ENCODE peak calls at places on chromosomes 16 and 17, in five cellular contexts. L, Q, M, H and I are unnamed samples.

GRCh38 chr16:11612110-11612981 is 25.6 kb upstream of the LITAF start:
- DNase-seq in H (peak), M (no peak), Q (no peak), L (no peak), I (no peak)

GRCh38 chr16:89570342-89570923 is 5.1 kb upstream of the CPNE7 start:
- DNase-seq in M (no peak), Q (no peak), H (no peak), L (no peak), I (no peak)

GRCh38 chr17:50323060-50323459 is 22.9 kb upstream of the XYLT2 start:
- DNase-seq in M (no peak), H (no peak), Q (no peak), L (no peak), I (no peak)

GRCh38 chr16:88773812-88774291 is 11.2 kb downstream of the PIEZO1 start:
- DNase-seq in H (peak), L (no peak), Q (peak), M (no peak), I (no peak)

GRCh38 chr17:47945080-47945479 is 3.7 kb downstream of the PNPO start:
- DNase-seq in Q (no peak), H (peak), L (no peak), M (no peak), I (no peak)

GRCh38 chr16:47712276-47713224 is 251.4 kb downstream of the PHKB start:
- DNase-seq in L (no peak), Q (no peak), M (no peak), H (no peak), I (no peak)

GRCh38 chr17:15009087-15009486 is 256.0 kb downstream of the PMP22 start:
- DNase-seq in Q (no peak), L (no peak), M (no peak), H (no peak), I (no peak)

GRCh38 chr17:15777717-15778116 is 45.6 kb downstream of the TBC1D26 start:
- DNase-seq in M (no peak), H (no peak), Q (no peak), L (no peak), I (no peak)

GRCh38 chr17:9677411-9677810 is 32.1 kb downstream of the USP43 start:
- DNase-seq in M (no peak), L (no peak), Q (no peak), H (peak), I (no peak)

GRCh38 chr17:55444471-55445441 is 23.1 kb upstream of the MMD start:
- DNase-seq in M (no peak), Q (peak), H (no peak), L (no peak), I (no peak)

GRCh38 chr16:67481561-67482259 is 753 bp upstream of the ATP6V0D1 start:
- DNase-seq in L (no peak), Q (peak), H (peak), M (no peak), I (no peak)
- H2BK120ac ChIP-seq in L (no peak), Q (peak), H (no peak), M (peak), I (no peak)

DNA sequence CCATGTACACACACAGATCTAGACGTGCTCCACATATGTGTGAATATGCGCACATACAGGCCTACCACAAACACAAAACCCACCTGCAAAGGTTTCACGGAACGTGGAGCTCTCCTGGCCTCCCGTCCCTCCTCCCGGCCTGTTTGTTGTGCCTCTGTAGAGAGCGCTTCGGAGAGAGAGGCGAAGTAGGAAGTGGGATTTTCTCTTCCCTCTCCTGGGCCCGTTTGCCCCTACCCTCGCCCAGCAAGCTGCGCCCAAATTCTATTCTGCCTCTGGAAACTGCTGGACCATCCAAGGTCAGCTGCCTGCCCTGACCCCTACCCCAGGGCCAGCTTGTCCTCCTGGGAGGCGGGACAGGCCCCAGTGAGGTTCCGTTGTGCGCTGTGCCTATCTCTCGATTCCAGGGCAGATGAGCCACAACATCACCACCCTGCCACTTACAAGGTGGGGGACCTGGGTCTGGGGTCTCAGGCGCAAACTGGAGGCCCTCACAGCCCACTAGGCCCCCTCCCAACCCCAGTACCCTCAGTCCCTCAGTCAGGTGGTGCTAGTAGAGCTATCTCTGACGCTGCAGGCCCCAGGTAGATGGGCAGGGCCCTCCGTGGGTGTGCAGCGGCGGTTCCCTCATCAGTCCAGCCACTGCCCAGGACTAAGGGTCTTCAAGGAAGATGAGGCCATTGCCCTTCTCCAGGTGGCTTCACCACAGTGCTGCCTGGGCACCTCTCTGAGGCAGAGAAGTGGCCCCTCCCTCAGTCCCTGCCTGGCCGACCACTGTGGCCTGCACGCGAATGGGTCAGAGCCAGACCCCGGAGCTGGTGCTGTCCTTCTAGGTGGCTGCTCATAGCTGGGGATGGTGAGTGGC is 54.2 kb downstream of the BEAN1 start:
- DNase-seq in L (peak), M (no peak), Q (no peak), H (no peak), I (no peak)
- H2AK5ac ChIP-seq in L (no peak), M (no peak), Q (no peak), H (peak), I (peak)

GRCh38 chr17:77427471-77427991 is 286.8 kb downstream of the SEC14L1 start:
- DNase-seq in Q (peak), H (no peak), L (no peak), M (no peak), I (no peak)
- H2BK120ac ChIP-seq in Q (peak), H (no peak), L (no peak), M (no peak), I (no peak)

GRCh38 chr17:61352408-61352770 is 47.3 kb upstream of the TBX2 start:
- DNase-seq in Q (no peak), L (no peak), H (no peak), M (no peak), I (no peak)

GRCh38 chr17:61353211-61353610 is 46.4 kb upstream of the TBX2 start:
- DNase-seq in L (no peak), M (no peak), H (no peak), Q (no peak), I (no peak)

GRCh38 chr17:61352771-61353170 is 46.9 kb upstream of the TBX2 start:
- DNase-seq in H (no peak), M (no peak), L (peak), Q (no peak), I (no peak)

GRCh38 chr17:61353615-61354014 is 46.0 kb upstream of the TBX2 start:
- DNase-seq in Q (no peak), H (no peak), M (no peak), L (no peak), I (no peak)

GRCh38 chr17:61351745-61352407 is 47.8 kb upstream of the TBX2 start:
- DNase-seq in L (no peak), M (no peak), H (no peak), Q (peak), I (no peak)
- H2AK5ac ChIP-seq in L (no peak), M (no peak), H (no peak), Q (peak), I (no peak)

DNA sequence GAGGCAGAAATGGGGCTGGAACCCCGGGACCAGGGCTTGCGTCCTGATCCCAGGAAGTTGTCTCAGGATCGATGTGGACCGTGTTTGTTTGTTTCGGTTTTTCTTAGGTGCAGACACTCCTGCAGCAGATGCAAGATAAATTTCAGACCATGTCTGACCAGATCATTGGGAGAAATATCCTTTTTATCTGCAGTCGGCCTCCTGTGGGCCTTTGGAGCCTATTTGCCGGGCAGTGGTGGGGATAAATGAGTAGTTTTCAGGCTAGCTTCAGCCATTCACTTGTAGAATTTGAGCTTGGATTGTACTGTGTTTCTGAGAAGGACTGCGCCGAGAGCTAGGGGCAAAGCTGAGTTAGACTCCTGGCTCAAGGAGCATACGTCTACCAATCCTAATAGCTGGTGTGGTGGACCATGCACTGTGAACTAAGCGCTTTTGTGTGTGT is 816 bp downstream of the HSBP1 start:
- DNase-seq in M (no peak), L (no peak), H (no peak), Q (no peak), I (no peak)
- H2BK120ac ChIP-seq in M (no peak), L (no peak), H (no peak), Q (no peak), I (no peak)

GRCh38 chr17:81931189-81931556 is 3.6 kb upstream of the MAFG start:
- DNase-seq in Q (no peak), L (no peak), H (no peak), M (no peak), I (no peak)

GRCh38 chr17:81933178-81933699 is 3.9 kb downstream of the PYCR1 start:
- DNase-seq in M (no peak), H (no peak), L (no peak), Q (no peak), I (no peak)

GRCh38 chr17:81931557-81932332 is 4.2 kb upstream of the MAFG start:
- DNase-seq in Q (no peak), M (no peak), H (no peak), L (no peak), I (no peak)

GRCh38 chr17:81934098-81934757 is 2.9 kb downstream of the PYCR1 start:
- DNase-seq in M (no peak), H (no peak), L (no peak), Q (no peak), I (no peak)

GRCh38 chr17:81932333-81932983 is 4.6 kb downstream of the PYCR1 start:
- DNase-seq in Q (no peak), H (no peak), L (no peak), M (no peak), I (no peak)
- H2AK5ac ChIP-seq in Q (no peak), H (no peak), L (no peak), M (no peak), I (peak)

GRCh38 chr17:7139400-7139799 is 24.8 kb upstream of the ASGR2 start:
- DNase-seq in H (no peak), Q (no peak), M (no peak), L (no peak), I (no peak)

GRCh38 chr17:7137182-7137943 is 22.7 kb upstream of the ASGR2 start:
- DNase-seq in M (no peak), H (no peak), Q (no peak), L (no peak), I (no peak)

GRCh38 chr17:7141824-7142223 is 27.2 kb upstream of the ASGR2 start:
- DNase-seq in Q (no peak), M (no peak), H (peak), L (no peak), I (no peak)

GRCh38 chr17:7136266-7136877 is 21.8 kb upstream of the ASGR2 start:
- DNase-seq in M (peak), Q (peak), L (no peak), H (peak), I (peak)

DNA sequence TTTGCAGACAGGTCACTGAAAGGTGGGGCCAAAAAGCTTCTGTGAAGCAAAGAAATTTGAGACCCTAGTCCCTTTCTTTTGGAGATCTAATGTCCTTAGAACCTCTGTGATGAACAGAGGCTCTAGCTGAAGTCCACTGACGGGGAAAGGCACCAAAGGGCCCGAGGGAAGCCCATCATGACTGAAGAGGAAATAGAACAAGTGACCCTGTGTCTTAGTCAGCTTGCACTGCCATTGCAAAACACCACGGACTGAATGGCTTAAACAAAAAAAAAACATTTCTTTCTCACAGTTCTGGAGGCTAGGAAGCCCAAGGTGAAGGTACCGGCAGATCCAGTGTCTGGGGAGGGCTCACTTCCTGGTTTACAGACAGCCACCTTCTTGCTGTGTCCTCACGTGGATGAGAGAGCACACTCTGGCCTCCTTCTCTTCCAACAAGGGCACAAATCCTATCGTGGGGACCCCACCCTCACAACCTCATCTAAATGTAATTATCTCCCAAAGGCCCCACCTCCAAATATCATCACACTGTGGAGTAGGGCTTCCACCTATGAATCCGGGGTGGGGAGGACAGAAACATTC is 24.3 kb upstream of the ASGR2 start:
- DNase-seq in H (peak), Q (no peak), L (no peak), M (no peak), I (no peak)
- H2BK120ac ChIP-seq in H (peak), Q (no peak), L (no peak), M (no peak), I (no peak)

GRCh38 chr17:57874058-57874419 is 24.2 kb upstream of the MRPS23 start:
- DNase-seq in Q (no peak), H (no peak), L (peak), M (no peak), I (no peak)

GRCh38 chr17:57873261-57874057 is 23.6 kb upstream of the MRPS23 start:
- DNase-seq in M (no peak), H (no peak), Q (no peak), L (peak), I (no peak)

GRCh38 chr17:57875109-57876022 is 25.5 kb upstream of the MRPS23 start:
- DNase-seq in Q (peak), M (peak), L (peak), H (peak), I (peak)

GRCh38 chr17:57876023-57876865 is 26.4 kb upstream of the MRPS23 start:
- DNase-seq in H (no peak), Q (peak), M (no peak), L (peak), I (no peak)

GRCh38 chr17:57874434-57875108 is 24.7 kb upstream of the MRPS23 start:
- DNase-seq in Q (peak), M (peak), H (no peak), L (peak), I (peak)
- H2AK5ac ChIP-seq in Q (peak), M (peak), H (peak), L (no peak), I (peak)

GRCh38 chr17:81310963-81311550 is 15.9 kb upstream of the SLC38A10 start:
- DNase-seq in M (no peak), L (no peak), H (peak), Q (no peak), I (no peak)

GRCh38 chr17:81309140-81309858 is 14.2 kb upstream of the SLC38A10 start:
- DNase-seq in H (peak), M (peak), L (peak), Q (peak), I (peak)

GRCh38 chr17:81308161-81308560 is 13.1 kb upstream of the SLC38A10 start:
- DNase-seq in Q (no peak), H (no peak), M (no peak), L (no peak), I (no peak)

GRCh38 chr17:81311954-81312353 is 16.8 kb upstream of the SLC38A10 start:
- DNase-seq in M (no peak), H (no peak), L (no peak), Q (no peak), I (no peak)

DNA sequence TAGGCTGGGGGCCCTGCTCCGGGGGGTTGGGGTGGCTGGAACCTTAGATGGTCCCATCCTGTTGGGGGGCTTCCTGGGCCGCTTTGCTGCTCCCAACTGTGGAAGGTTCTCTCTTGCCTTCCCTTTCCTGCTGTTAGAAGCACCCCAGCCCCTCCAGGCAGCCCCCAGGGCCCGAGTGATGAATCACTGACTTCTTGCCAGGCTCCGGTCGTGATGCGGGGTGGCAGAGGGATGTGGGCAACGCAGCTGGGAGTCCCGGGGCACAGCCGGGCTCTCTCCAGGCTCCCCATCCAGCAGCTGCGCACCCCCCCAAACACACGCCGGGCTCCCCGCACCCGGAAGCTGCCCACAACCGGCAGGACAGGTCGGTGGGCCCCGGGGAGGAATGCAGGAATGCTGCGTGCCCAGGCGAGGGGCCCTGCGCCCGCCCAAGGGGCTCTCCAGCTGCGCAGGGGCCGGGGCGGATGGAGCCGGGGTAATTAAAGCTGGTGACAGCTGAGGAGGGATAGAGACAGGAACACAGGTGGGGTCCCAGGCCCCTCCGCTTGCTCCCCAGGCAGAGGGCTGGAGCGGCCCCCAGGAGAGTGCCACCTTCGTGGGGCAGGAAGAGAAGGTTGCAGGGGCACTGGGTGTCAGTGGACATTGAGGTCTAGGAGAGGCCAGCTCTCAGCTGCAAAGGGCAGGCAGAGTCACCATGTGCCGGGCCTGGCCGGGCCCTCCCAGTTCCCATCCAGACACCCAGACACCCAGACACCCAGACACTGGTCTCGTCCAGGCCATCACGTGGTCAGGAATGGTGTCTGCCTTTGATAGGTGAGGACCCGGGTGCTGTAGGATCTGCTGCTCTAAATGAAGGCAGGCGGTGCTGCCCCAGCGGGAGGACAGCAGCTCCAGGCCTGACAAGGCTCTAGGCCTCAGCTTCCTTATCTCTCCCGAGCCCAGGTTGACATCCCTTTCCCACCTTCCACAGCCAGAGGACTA is 15.0 kb upstream of the SLC38A10 start:
- DNase-seq in L (no peak), Q (no peak), M (no peak), H (peak), I (no peak)
- H2BK120ac ChIP-seq in L (no peak), Q (no peak), M (no peak), H (peak), I (peak)

DNA sequence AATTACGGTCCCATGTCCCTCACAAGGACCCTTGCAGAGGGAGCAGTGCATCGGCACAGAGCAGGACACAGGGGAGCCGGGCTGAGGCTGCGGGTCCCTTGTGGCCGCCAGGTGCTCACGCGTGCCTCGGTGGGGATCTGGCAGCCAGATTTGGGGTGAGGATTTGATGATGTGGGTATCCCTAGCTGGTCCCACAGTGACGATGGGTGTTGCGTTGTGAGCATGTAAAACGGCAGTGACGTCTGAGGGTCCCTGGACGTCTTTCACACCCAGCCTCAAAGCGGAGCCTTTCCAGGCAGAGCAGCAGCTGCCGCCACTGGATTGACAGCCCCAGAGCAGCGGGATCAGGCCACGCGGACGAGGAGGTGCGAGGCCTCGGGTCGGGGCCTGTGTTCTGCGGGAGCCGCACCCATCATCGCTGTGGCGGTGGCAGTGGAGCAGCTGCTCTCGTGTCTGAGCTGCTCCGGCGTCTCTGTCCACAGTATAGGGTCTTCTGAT is 54.6 kb downstream of the WDR45B start:
- DNase-seq in Q (no peak), H (no peak), L (no peak), M (no peak), I (no peak)
- H2AK5ac ChIP-seq in Q (peak), H (peak), L (no peak), M (peak), I (peak)